ENCODE peak calls at places on chromosome 7, in four cellular contexts. One of them, this sample, is unnamed.

GRCh38 chr7:37732253-37732652 is 48.7 kb downstream of the GPR141 start:
- DNase-seq in cardiac fibroblast: peak
- DNase-seq in spleen: no peak
- DNase-seq in A673: peak
- DNase-seq in this sample: no peak

GRCh38 chr7:22194633-22195273 is 162.2 kb downstream of the RAPGEF5 start:
- DNase-seq in cardiac fibroblast: no peak
- DNase-seq in spleen: no peak
- DNase-seq in A673: no peak
- DNase-seq in this sample: no peak

GRCh38 chr7:143434660-143435059 is 8.6 kb upstream of the TAS2R60 start:
- DNase-seq in cardiac fibroblast: peak
- DNase-seq in spleen: no peak
- DNase-seq in A673: peak
- DNase-seq in this sample: peak

GRCh38 chr7:86978804-86979506 is 80.5 kb downstream of the ELAPOR2 start:
- DNase-seq in cardiac fibroblast: no peak
- DNase-seq in spleen: no peak
- DNase-seq in A673: no peak
- DNase-seq in this sample: no peak

GRCh38 chr7:148584154-148584827 is 6.3 kb upstream of the C7orf33 start:
- DNase-seq in cardiac fibroblast: no peak
- DNase-seq in spleen: no peak
- DNase-seq in A673: no peak
- DNase-seq in this sample: no peak

GRCh38 chr7:159033956-159034938 is 110.4 kb downstream of the VIPR2 start:
- DNase-seq in cardiac fibroblast: no peak
- DNase-seq in spleen: peak
- DNase-seq in A673: no peak
- DNase-seq in this sample: no peak

GRCh38 chr7:92737706-92738105 is 98.7 kb downstream of the CDK6 start:
- DNase-seq in cardiac fibroblast: no peak
- DNase-seq in spleen: no peak
- DNase-seq in A673: no peak
- DNase-seq in this sample: no peak

GRCh38 chr7:38905026-38905759 is 3.8 kb downstream of the VPS41 start:
- DNase-seq in cardiac fibroblast: no peak
- DNase-seq in spleen: no peak
- DNase-seq in A673: no peak
- DNase-seq in this sample: peak

GRCh38 chr7:32069251-32069650 is 956 bp downstream of the PDE1C start:
- DNase-seq in cardiac fibroblast: no peak
- DNase-seq in spleen: no peak
- DNase-seq in A673: no peak
- DNase-seq in this sample: no peak

GRCh38 chr7:149818536-149818840 is 19.7 kb upstream of the ZNF862 start:
- DNase-seq in cardiac fibroblast: no peak
- DNase-seq in spleen: peak
- DNase-seq in A673: no peak
- DNase-seq in this sample: no peak

GRCh38 chr7:149819961-149820340 is 18.2 kb upstream of the ZNF862 start:
- DNase-seq in cardiac fibroblast: no peak
- DNase-seq in spleen: no peak
- DNase-seq in A673: no peak
- DNase-seq in this sample: no peak

GRCh38 chr7:149817836-149818535 is 20.2 kb upstream of the ZNF862 start:
- DNase-seq in cardiac fibroblast: no peak
- DNase-seq in spleen: peak
- DNase-seq in A673: no peak
- DNase-seq in this sample: no peak

GRCh38 chr7:149820622-149821190 is 17.5 kb upstream of the ZNF862 start:
- DNase-seq in cardiac fibroblast: no peak
- DNase-seq in spleen: peak
- DNase-seq in A673: no peak
- DNase-seq in this sample: no peak

DNA sequence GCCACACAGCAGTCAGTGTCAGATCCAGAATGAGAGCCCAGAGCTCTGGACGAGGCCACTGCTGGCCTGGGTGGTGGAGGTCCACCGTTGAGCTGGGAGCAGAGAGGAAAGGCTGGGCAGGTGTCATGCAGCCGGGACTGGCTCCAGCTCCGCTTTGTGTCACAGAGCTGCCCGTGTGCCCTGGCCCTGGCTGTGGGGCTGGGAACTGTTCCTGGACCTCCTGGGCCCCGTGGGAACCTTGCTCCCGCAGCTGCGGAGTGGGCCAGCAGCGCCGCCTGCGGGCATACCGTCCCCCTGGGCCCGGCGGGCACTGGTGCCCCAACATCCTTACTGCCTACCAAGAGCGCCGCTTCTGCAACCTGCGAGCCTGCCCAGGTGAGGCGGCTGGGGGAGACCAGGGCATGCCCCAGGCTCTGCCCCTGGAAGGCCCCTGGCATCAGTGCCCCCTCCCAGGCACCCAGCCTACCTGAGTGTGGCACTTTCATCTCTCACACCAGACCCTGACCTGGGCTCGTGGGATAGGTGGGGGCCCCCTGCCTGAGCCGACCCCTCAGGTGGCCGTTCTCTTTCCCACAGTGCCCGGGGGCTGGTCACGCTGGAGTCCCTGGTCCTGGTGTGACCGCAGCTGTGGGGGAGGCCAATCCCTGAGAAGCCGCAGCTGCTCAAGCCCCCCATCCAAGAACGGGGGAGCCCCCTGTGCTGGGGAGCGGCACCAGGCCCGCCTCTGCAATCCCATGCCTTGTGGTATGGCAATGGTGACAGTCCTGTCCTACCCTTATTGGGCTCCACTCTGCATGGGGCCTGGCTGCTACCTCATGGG is 18.8 kb upstream of the ZNF862 start:
- DNase-seq in cardiac fibroblast: no peak
- DNase-seq in spleen: peak
- DNase-seq in A673: no peak
- DNase-seq in this sample: no peak
- H3K4me3 ChIP-seq in cardiac fibroblast: no peak
- H3K4me3 ChIP-seq in spleen: no peak
- H3K4me3 ChIP-seq in A673: no peak
- H3K4me3 ChIP-seq in this sample: no peak

DNA sequence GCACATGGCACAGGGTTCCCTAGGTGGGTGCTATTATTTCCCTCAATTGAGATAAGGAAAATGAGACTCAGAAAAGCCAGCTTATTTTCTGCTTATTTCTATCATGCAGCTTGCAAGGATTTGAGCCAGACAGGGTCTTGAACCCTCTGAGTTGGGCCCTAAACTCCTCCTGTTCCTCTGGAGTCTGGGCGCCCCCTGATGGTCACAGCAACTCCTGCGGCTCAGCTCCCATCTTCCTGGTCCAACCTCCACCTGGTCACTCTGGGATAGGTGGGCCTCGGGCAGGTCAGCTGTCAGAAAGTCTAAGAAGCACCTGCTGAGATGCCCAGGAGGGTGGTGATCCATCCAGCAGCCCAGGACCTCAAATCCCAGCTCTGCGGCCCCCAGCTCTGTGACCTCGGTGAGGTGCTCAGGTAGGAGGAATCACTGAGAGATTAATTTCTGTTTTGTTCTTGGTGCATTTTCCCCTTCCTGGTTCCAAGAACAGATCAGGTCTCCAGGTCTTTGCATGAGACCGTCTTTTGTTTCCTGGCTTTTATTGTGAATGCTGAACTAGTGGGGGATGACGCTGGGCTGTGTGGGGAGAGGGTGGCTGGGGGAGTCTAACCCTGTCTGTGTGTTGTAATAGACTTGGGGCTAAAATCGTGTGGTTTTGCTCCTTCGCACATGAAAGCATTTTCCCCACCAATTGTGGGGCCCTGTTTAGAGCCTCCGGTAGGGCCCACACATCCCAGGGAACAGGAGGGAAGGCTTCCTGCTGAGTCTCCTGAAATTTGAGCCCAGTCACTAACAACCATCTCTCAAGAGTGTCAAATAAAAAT is 32.8 kb downstream of the TMEM130 start:
- DNase-seq in cardiac fibroblast: peak
- DNase-seq in spleen: no peak
- DNase-seq in A673: peak
- DNase-seq in this sample: peak
- TF ChIP-seq CTCF in cardiac fibroblast: peak
- TF ChIP-seq CTCF in spleen: peak
- TF ChIP-seq CTCF in A673: peak
- TF ChIP-seq CTCF in this sample: peak

GRCh38 chr7:2700141-2700850 is 12.3 kb downstream of the AMZ1 start:
- DNase-seq in cardiac fibroblast: no peak
- DNase-seq in spleen: no peak
- DNase-seq in A673: no peak
- DNase-seq in this sample: no peak

GRCh38 chr7:2699289-2699620 is 11.3 kb downstream of the AMZ1 start:
- DNase-seq in cardiac fibroblast: no peak
- DNase-seq in spleen: no peak
- DNase-seq in A673: no peak
- DNase-seq in this sample: no peak

GRCh38 chr7:2701406-2701805 is 13.4 kb downstream of the AMZ1 start:
- DNase-seq in cardiac fibroblast: no peak
- DNase-seq in spleen: no peak
- DNase-seq in A673: no peak
- DNase-seq in this sample: no peak

GRCh38 chr7:2701832-2702593 is 14.0 kb downstream of the AMZ1 start:
- DNase-seq in cardiac fibroblast: peak
- DNase-seq in spleen: no peak
- DNase-seq in A673: no peak
- DNase-seq in this sample: peak

GRCh38 chr7:2698581-2699288 is 10.7 kb downstream of the AMZ1 start:
- DNase-seq in cardiac fibroblast: no peak
- DNase-seq in spleen: peak
- DNase-seq in A673: no peak
- DNase-seq in this sample: no peak
- H3K4me3 ChIP-seq in cardiac fibroblast: no peak
- H3K4me3 ChIP-seq in spleen: peak
- H3K4me3 ChIP-seq in A673: no peak
- H3K4me3 ChIP-seq in this sample: no peak

GRCh38 chr7:6423942-6424701 is 23.6 kb downstream of the DAGLB start:
- DNase-seq in cardiac fibroblast: no peak
- DNase-seq in spleen: peak
- DNase-seq in A673: no peak
- DNase-seq in this sample: peak
- TF ChIP-seq CTCF in cardiac fibroblast: no peak
- TF ChIP-seq CTCF in spleen: no peak
- TF ChIP-seq CTCF in A673: no peak
- TF ChIP-seq CTCF in this sample: no peak